ENCODE peak calls at places on chromosomes 11 and 22, in ten cellular contexts. P is A549, Q is NB4, W is fibroblast of mammary gland, C is mammary epithelial cell, K is thyroid gland, R is spleen, B is astrocyte of the cerebellum, D is keratinocyte, M is HepG2. Z is an unnamed sample.
A peak's percentile ranks its signal among the peaks of the same experiment; 100 is the strongest.

GRCh38 chr11:100777118-100777517 is 90.0 kb downstream of the ARHGAP42 start:
- DNase-seq in R (no peak), W (no peak), K (no peak), M (peak; percentile 65), D (peak; percentile 87), P (peak; percentile 88), C (peak; percentile 86), Q (no peak), B (no peak), Z (no peak)

GRCh38 chr11:2699185-2699530 is 636 bp downstream of the KCNQ1OT1 start:
- DNase-seq in D (no peak), B (no peak), W (no peak), R (peak; percentile 83), K (peak; percentile 43), C (peak; percentile 15), M (no peak), Q (peak; percentile 30), P (peak; percentile 12), Z (no peak)

GRCh38 chr11:74966651-74967050 is 17.6 kb downstream of the SPCS2 start:
- DNase-seq in W (peak; percentile 49), R (no peak), P (no peak), D (no peak), K (no peak), C (peak; percentile 40), B (no peak), M (no peak), Q (no peak), Z (no peak)

GRCh38 chr11:10881892-10882291 is 24.0 kb upstream of the ZBED5 start:
- DNase-seq in M (no peak), Q (no peak), W (no peak), C (no peak), D (no peak), B (no peak), R (no peak), P (no peak), K (no peak), Z (no peak)

GRCh38 chr11:29527391-29527936 is 489.4 kb downstream of the KCNA4 start:
- DNase-seq in K (no peak), D (no peak), M (peak; percentile 35), R (no peak), B (peak; percentile 45), Q (peak; percentile 91), C (peak; percentile 82), W (peak; percentile 75), P (peak; percentile 65), Z (no peak)

GRCh38 chr11:47418454-47419259 is 7.6 kb downstream of the PSMC3 start:
- DNase-seq in P (no peak), D (no peak), M (no peak), C (no peak), Q (no peak), R (no peak), W (no peak), B (no peak), K (no peak), Z (no peak)

GRCh38 chr22:27533105-27533504 is 268.5 kb downstream of the MN1 start:
- DNase-seq in Q (no peak), M (no peak), K (no peak), P (no peak), C (no peak), B (no peak), R (no peak), D (no peak), W (no peak), Z (no peak)

GRCh38 chr22:36902143-36902911 is 11.1 kb upstream of the CSF2RB start:
- DNase-seq in Q (no peak), P (no peak), D (no peak), W (no peak), R (no peak), C (no peak), K (no peak), M (no peak), B (no peak), Z (peak; percentile 15)

GRCh38 chr11:65727865-65728264 is 7.3 kb upstream of the RNASEH2C start:
- DNase-seq in Q (no peak), R (no peak), C (no peak), W (no peak), D (no peak), M (no peak), P (no peak), K (no peak), B (no peak), Z (no peak)

GRCh38 chr11:65722261-65722660 is 1.7 kb upstream of the RNASEH2C start:
- DNase-seq in M (no peak), B (no peak), R (no peak), C (no peak), K (no peak), W (no peak), P (no peak), Q (no peak), D (no peak), Z (no peak)

GRCh38 chr11:65726660-65727059 is 6.1 kb upstream of the RNASEH2C start:
- DNase-seq in C (no peak), P (no peak), K (no peak), D (no peak), W (no peak), M (no peak), Q (peak; percentile 16), B (no peak), R (no peak), Z (no peak)
- TF ChIP-seq CTCF in C (no peak), P (peak; percentile 8), K (no peak), D (peak; percentile 18), W (no peak), M (peak; percentile 9), Q (peak; percentile 16), B (no peak), R (no peak), Z (peak; percentile 14)

DNA sequence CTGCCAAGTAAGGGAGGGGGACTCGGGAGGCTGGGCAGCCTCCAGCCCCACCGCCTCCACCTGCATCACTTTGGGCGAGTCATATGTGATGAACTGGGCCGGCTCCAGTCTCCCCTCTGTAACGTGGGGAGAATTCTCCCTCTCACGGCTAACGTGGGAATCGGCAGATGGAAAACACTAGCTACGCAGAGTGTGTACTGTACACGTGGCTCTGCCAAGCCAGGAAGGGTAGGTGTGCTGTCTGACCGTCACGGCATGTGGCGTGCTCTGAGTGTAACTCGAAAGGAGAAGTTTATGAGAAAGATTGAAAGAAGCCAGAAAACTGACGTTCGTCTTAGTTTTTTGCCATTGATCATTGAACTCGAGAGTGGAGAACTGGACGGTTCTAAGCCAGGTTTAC is 13.7 kb downstream of the TRMU start:
- DNase-seq in D (no peak), W (no peak), Q (no peak), P (no peak), R (peak; percentile 53), M (no peak), B (no peak), C (no peak), K (no peak), Z (no peak)
- H3K4me3 ChIP-seq in D (no peak overlapping the region), W (no peak overlapping the region), Q (no peak overlapping the region), P (no peak overlapping the region), R (no peak overlapping the region), M (no peak overlapping the region), B (no peak overlapping the region), C (no peak overlapping the region), K (no peak overlapping the region), Z (no peak overlapping the region)

GRCh38 chr11:61362542-61362875 is 335 bp downstream of the TMEM138 start:
- DNase-seq in M (peak; percentile 35), D (no peak), W (peak; percentile 72), K (peak; percentile 15), P (peak; percentile 48), C (no peak), Q (peak; percentile 77), B (no peak), R (no peak), Z (no peak)

GRCh38 chr11:61358566-61358965 is 3.1 kb downstream of the CYB561A3 start:
- DNase-seq in Q (no peak), W (no peak), D (no peak), B (no peak), P (no peak), R (no peak), M (no peak), C (no peak), K (no peak), Z (no peak)

GRCh38 chr11:61361686-61362541 is at the start of the genes CYB561A3 and TMEM138:
- DNase-seq in C (peak; percentile 96), D (peak; percentile 60), Q (peak; percentile 98), R (peak; percentile 99), K (peak; percentile 93), W (peak; percentile 89), P (peak; percentile 96), M (peak; percentile 89), B (peak; percentile 77), Z (peak; percentile 66)

GRCh38 chr11:61359541-61359940 is 2.1 kb downstream of the CYB561A3 start:
- DNase-seq in P (no peak), K (no peak), C (no peak), D (no peak), Q (peak; percentile 27), M (no peak), B (no peak), R (no peak), W (no peak), Z (no peak)

DNA sequence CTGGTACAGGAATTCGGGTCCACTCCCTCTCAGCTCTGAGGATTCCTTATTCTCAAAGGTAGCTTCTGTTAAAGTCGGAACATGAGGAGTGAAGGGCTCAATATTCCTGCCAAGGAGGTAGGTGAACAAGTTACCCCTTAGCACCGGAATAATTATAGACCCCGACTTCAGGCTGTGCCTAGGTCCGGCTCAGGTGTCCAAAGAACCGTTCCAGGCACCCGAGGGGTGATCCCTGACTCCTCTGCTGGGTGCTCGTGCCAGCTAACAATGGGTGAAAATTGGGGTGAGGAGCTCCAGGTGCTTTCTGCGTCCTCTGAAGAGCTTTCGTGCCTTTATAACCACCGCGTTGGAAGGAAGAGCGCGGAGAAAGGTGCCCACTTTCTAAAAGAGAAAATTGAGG is 445 bp downstream of the CYB561A3 start:
- DNase-seq in Q (no peak), C (no peak), P (no peak), R (no peak), M (no peak), W (no peak), D (no peak), K (no peak), B (no peak), Z (no peak)
- TF ChIP-seq CTCF in Q (no peak), C (no peak), P (no peak), R (no peak), M (no peak), W (no peak), D (no peak), K (no peak), B (no peak), Z (no peak)

GRCh38 chr11:79046365-79046764 is 394.5 kb downstream of the TENM4 start:
- DNase-seq in K (no peak), W (peak; percentile 58), R (no peak), P (no peak), Q (no peak), D (no peak), C (no peak), M (no peak), B (no peak), Z (peak; percentile 55)

GRCh38 chr11:79047356-79047755 is 393.5 kb downstream of the TENM4 start:
- DNase-seq in M (no peak), D (no peak), B (no peak), W (no peak), Q (no peak), R (no peak), C (no peak), P (no peak), K (peak; percentile 78), Z (no peak)

GRCh38 chr11:79044211-79044610 is 396.6 kb downstream of the TENM4 start:
- DNase-seq in C (no peak), P (no peak), Q (no peak), K (peak; percentile 59), R (no peak), M (no peak), B (no peak), W (no peak), D (no peak), Z (no peak)

GRCh38 chr11:79045018-79045787 is 395.6 kb downstream of the TENM4 start:
- DNase-seq in R (no peak), B (no peak), K (peak; percentile 69), Q (no peak), D (no peak), C (no peak), M (no peak), W (no peak), P (no peak), Z (no peak)

GRCh38 chr11:79045811-79046304 is 395.0 kb downstream of the TENM4 start:
- DNase-seq in M (no peak), K (peak; percentile 29), Q (no peak), B (no peak), R (no peak), C (peak; percentile 65), D (peak; percentile 32), W (peak; percentile 55), P (no peak), Z (peak; percentile 88)
- H3K4me3 ChIP-seq in M (no peak overlapping the region), K (no peak overlapping the region), Q (no peak overlapping the region), B (no peak overlapping the region), R (no peak overlapping the region), C (no peak overlapping the region), D (no peak overlapping the region), W (no peak overlapping the region), P (no peak overlapping the region), Z (no peak overlapping the region)